ENCODE peak calls at places on chromosome 4, in seven cellular contexts. L is activated T-cell treated with anti-CD3 and anti-CD28 coated beads for 1 hour; R is HEK293T; U is progenitor cell of endocrine pancreas; F is fibroblast of mammary gland; D is stimulated activated CD8-positive, alpha-beta memory T cell treated with anti-CD3 and anti-CD28 coated beads, Interleukin-2, amount 100 ng/mL, for 48 hours; G is left colon. B is an unnamed sample.

GRCh38 chr4:180449395-180449956 is 1793.7 kb upstream of the TENM3 start:
- DNase-seq in L (no peak), R (peak; percentile 79), U (no peak), F (no peak), D (no peak), G (no peak), B (no peak)

GRCh38 chr4:7960790-7961655 is 21.4 kb upstream of the AFAP1 start:
- DNase-seq in L (no peak), R (no peak), U (no peak), F (peak; percentile 100), D (peak; percentile 76), G (peak; percentile 70), B (peak; percentile 99)

GRCh38 chr4:1204828-1205591 is 32.6 kb upstream of the SPON2 start:
- DNase-seq in L (no peak), R (no peak), U (no peak), F (no peak), D (no peak), G (peak; percentile 94), B (no peak)

GRCh38 chr4:181909368-181909767 is 333.8 kb upstream of the TENM3 start:
- DNase-seq in L (no peak), R (no peak), U (no peak), F (peak; percentile 92), D (no peak), G (no peak), B (peak; percentile 29)

GRCh38 chr4:101464596-101464995 is 117.3 kb upstream of the PPP3CA start:
- DNase-seq in L (no peak), R (no peak), U (no peak), F (no peak), D (no peak), G (no peak), B (no peak)

GRCh38 chr4:10078481-10079233 is 37.9 kb downstream of the WDR1 start:
- DNase-seq in L (no peak), R (no peak), U (no peak), F (no peak), D (no peak), G (no peak), B (no peak)

GRCh38 chr4:169033660-169034059 is 23.6 kb upstream of the CBR4 start:
- DNase-seq in L (no peak), R (peak; percentile 87), U (no peak), F (no peak), D (no peak), G (no peak), B (no peak)

GRCh38 chr4:56147371-56147770 is 198.6 kb downstream of the CEP135 start:
- DNase-seq in L (no peak), R (no peak), U (no peak), F (peak; percentile 54), D (no peak), G (no peak), B (no peak)

GRCh38 chr4:40238700-40239548 is 42.1 kb downstream of the RHOH start:
- DNase-seq in L (peak; percentile 57), R (peak; percentile 71), U (no peak), F (no peak), D (peak; percentile 68), G (no peak), B (no peak)

GRCh38 chr4:142901166-142901662 is 55.1 kb upstream of the INPP4B start:
- DNase-seq in L (no peak), R (no peak), U (no peak), F (peak; percentile 33), D (no peak), G (no peak), B (peak; percentile 46)

GRCh38 chr4:22573198-22573597 is 57.3 kb upstream of the ADGRA3 start:
- DNase-seq in L (no peak), R (no peak), U (no peak), F (peak; percentile 11), D (no peak), G (no peak), B (no peak)

B was measured in EL.